ENCODE peak calls at places on chromosome 11, in seven cellular contexts. One of them, this sample, is unnamed.

GRCh38 chr11:93817426-93818348 is 32.7 kb downstream of the VSTM5 start:
- DNase-seq in Calu3: no peak
- DNase-seq in frontal cortex: no peak
- DNase-seq in fibroblast of lung: no peak
- DNase-seq in colonic mucosa: no peak
- DNase-seq in HT1080: no peak
- DNase-seq in stimulated activated naive CD8-positive, alpha-beta T cell treated with anti-CD3 and anti-CD28 coated beads, Interleukin-15, amount 100 ng/mL, for 72 hours: no peak
- DNase-seq in this sample: no peak

GRCh38 chr11:6746086-6746618 is 25.6 kb downstream of the OR2AG2 start:
- DNase-seq in Calu3: no peak
- DNase-seq in frontal cortex: no peak
- DNase-seq in fibroblast of lung: no peak
- DNase-seq in colonic mucosa: peak
- DNase-seq in HT1080: no peak
- DNase-seq in stimulated activated naive CD8-positive, alpha-beta T cell treated with anti-CD3 and anti-CD28 coated beads, Interleukin-15, amount 100 ng/mL, for 72 hours: peak
- DNase-seq in this sample: no peak

GRCh38 chr11:11244470-11245080 is 108.5 kb downstream of the CSNK2A3 start:
- DNase-seq in Calu3: no peak
- DNase-seq in frontal cortex: no peak
- DNase-seq in fibroblast of lung: no peak
- DNase-seq in colonic mucosa: no peak
- DNase-seq in HT1080: no peak
- DNase-seq in stimulated activated naive CD8-positive, alpha-beta T cell treated with anti-CD3 and anti-CD28 coated beads, Interleukin-15, amount 100 ng/mL, for 72 hours: no peak
- DNase-seq in this sample: no peak

GRCh38 chr11:70142171-70142875 is 60.8 kb upstream of the FADD start:
- DNase-seq in Calu3: peak
- DNase-seq in frontal cortex: no peak
- DNase-seq in fibroblast of lung: no peak
- DNase-seq in colonic mucosa: no peak
- DNase-seq in HT1080: peak
- DNase-seq in stimulated activated naive CD8-positive, alpha-beta T cell treated with anti-CD3 and anti-CD28 coated beads, Interleukin-15, amount 100 ng/mL, for 72 hours: no peak
- DNase-seq in this sample: peak

GRCh38 chr11:116376547-116376946 is 396.2 kb downstream of the BUD13 start:
- DNase-seq in Calu3: no peak
- DNase-seq in frontal cortex: no peak
- DNase-seq in fibroblast of lung: no peak
- DNase-seq in colonic mucosa: no peak
- DNase-seq in HT1080: no peak
- DNase-seq in stimulated activated naive CD8-positive, alpha-beta T cell treated with anti-CD3 and anti-CD28 coated beads, Interleukin-15, amount 100 ng/mL, for 72 hours: no peak
- DNase-seq in this sample: no peak

GRCh38 chr11:1394936-1395772 is 5.4 kb downstream of the BRSK2 start:
- DNase-seq in Calu3: no peak
- DNase-seq in frontal cortex: no peak
- DNase-seq in fibroblast of lung: no peak
- DNase-seq in colonic mucosa: no peak
- DNase-seq in HT1080: no peak
- DNase-seq in stimulated activated naive CD8-positive, alpha-beta T cell treated with anti-CD3 and anti-CD28 coated beads, Interleukin-15, amount 100 ng/mL, for 72 hours: no peak
- DNase-seq in this sample: no peak

GRCh38 chr11:6544921-6545850 is 48.1 kb downstream of the DNHD1 start:
- DNase-seq in Calu3: no peak
- DNase-seq in frontal cortex: no peak
- DNase-seq in fibroblast of lung: peak
- DNase-seq in colonic mucosa: no peak
- DNase-seq in HT1080: peak
- DNase-seq in stimulated activated naive CD8-positive, alpha-beta T cell treated with anti-CD3 and anti-CD28 coated beads, Interleukin-15, amount 100 ng/mL, for 72 hours: no peak
- DNase-seq in this sample: peak

GRCh38 chr11:134223836-134224709 is at the start of the genes NCAPD3 and VPS26B:
- DNase-seq in Calu3: peak
- DNase-seq in frontal cortex: peak
- DNase-seq in fibroblast of lung: peak
- DNase-seq in colonic mucosa: peak
- DNase-seq in HT1080: peak
- DNase-seq in stimulated activated naive CD8-positive, alpha-beta T cell treated with anti-CD3 and anti-CD28 coated beads, Interleukin-15, amount 100 ng/mL, for 72 hours: peak
- DNase-seq in this sample: peak

GRCh38 chr11:134514354-134514951 is 102.4 kb upstream of the B3GAT1 start:
- DNase-seq in Calu3: no peak
- DNase-seq in frontal cortex: no peak
- DNase-seq in fibroblast of lung: no peak
- DNase-seq in colonic mucosa: no peak
- DNase-seq in HT1080: no peak
- DNase-seq in stimulated activated naive CD8-positive, alpha-beta T cell treated with anti-CD3 and anti-CD28 coated beads, Interleukin-15, amount 100 ng/mL, for 72 hours: no peak
- DNase-seq in this sample: no peak

GRCh38 chr11:68122936-68123539 is 1.9 kb upstream of the CHKA start:
- DNase-seq in Calu3: peak
- DNase-seq in frontal cortex: no peak
- DNase-seq in fibroblast of lung: no peak
- DNase-seq in colonic mucosa: peak
- DNase-seq in HT1080: no peak
- DNase-seq in stimulated activated naive CD8-positive, alpha-beta T cell treated with anti-CD3 and anti-CD28 coated beads, Interleukin-15, amount 100 ng/mL, for 72 hours: no peak
- DNase-seq in this sample: no peak

GRCh38 chr11:69040581-69041260 is 8.0 kb upstream of the TPCN2 start:
- DNase-seq in Calu3: no peak
- DNase-seq in frontal cortex: no peak
- DNase-seq in fibroblast of lung: peak
- DNase-seq in colonic mucosa: no peak
- DNase-seq in HT1080: peak
- DNase-seq in stimulated activated naive CD8-positive, alpha-beta T cell treated with anti-CD3 and anti-CD28 coated beads, Interleukin-15, amount 100 ng/mL, for 72 hours: peak
- DNase-seq in this sample: peak

GRCh38 chr11:108733479-108734116 is 68.7 kb downstream of the DDX10 start:
- DNase-seq in Calu3: no peak
- DNase-seq in frontal cortex: no peak
- DNase-seq in fibroblast of lung: peak
- DNase-seq in colonic mucosa: no peak
- DNase-seq in HT1080: peak
- DNase-seq in stimulated activated naive CD8-positive, alpha-beta T cell treated with anti-CD3 and anti-CD28 coated beads, Interleukin-15, amount 100 ng/mL, for 72 hours: peak
- DNase-seq in this sample: peak

GRCh38 chr11:118892515-118892914 is 8.8 kb downstream of the CXCR5 start:
- DNase-seq in Calu3: no peak
- DNase-seq in frontal cortex: no peak
- DNase-seq in fibroblast of lung: no peak
- DNase-seq in colonic mucosa: no peak
- DNase-seq in HT1080: no peak
- DNase-seq in stimulated activated naive CD8-positive, alpha-beta T cell treated with anti-CD3 and anti-CD28 coated beads, Interleukin-15, amount 100 ng/mL, for 72 hours: no peak
- DNase-seq in this sample: no peak

GRCh38 chr11:115674831-115675230 is 170.6 kb upstream of the CADM1 start:
- DNase-seq in Calu3: no peak
- DNase-seq in frontal cortex: no peak
- DNase-seq in fibroblast of lung: no peak
- DNase-seq in colonic mucosa: no peak
- DNase-seq in HT1080: no peak
- DNase-seq in stimulated activated naive CD8-positive, alpha-beta T cell treated with anti-CD3 and anti-CD28 coated beads, Interleukin-15, amount 100 ng/mL, for 72 hours: no peak
- DNase-seq in this sample: no peak

GRCh38 chr11:121890377-121890776 is 225.6 kb downstream of the BLID start:
- DNase-seq in Calu3: no peak
- DNase-seq in frontal cortex: no peak
- DNase-seq in fibroblast of lung: peak
- DNase-seq in colonic mucosa: no peak
- DNase-seq in HT1080: peak
- DNase-seq in stimulated activated naive CD8-positive, alpha-beta T cell treated with anti-CD3 and anti-CD28 coated beads, Interleukin-15, amount 100 ng/mL, for 72 hours: no peak
- DNase-seq in this sample: peak

GRCh38 chr11:105392546-105392945 is 217.3 kb upstream of the GRIA4 start:
- DNase-seq in Calu3: no peak
- DNase-seq in frontal cortex: no peak
- DNase-seq in fibroblast of lung: peak
- DNase-seq in colonic mucosa: no peak
- DNase-seq in HT1080: no peak
- DNase-seq in stimulated activated naive CD8-positive, alpha-beta T cell treated with anti-CD3 and anti-CD28 coated beads, Interleukin-15, amount 100 ng/mL, for 72 hours: no peak
- DNase-seq in this sample: no peak

GRCh38 chr11:30564994-30565393 is 21.2 kb downstream of the MPPED2 start:
- DNase-seq in Calu3: no peak
- DNase-seq in frontal cortex: no peak
- DNase-seq in fibroblast of lung: no peak
- DNase-seq in colonic mucosa: no peak
- DNase-seq in HT1080: no peak
- DNase-seq in stimulated activated naive CD8-positive, alpha-beta T cell treated with anti-CD3 and anti-CD28 coated beads, Interleukin-15, amount 100 ng/mL, for 72 hours: no peak
- DNase-seq in this sample: no peak

GRCh38 chr11:48020092-48020755 is 39.9 kb downstream of the PTPRJ start:
- DNase-seq in Calu3: no peak
- DNase-seq in frontal cortex: no peak
- DNase-seq in fibroblast of lung: no peak
- DNase-seq in colonic mucosa: peak
- DNase-seq in HT1080: no peak
- DNase-seq in stimulated activated naive CD8-positive, alpha-beta T cell treated with anti-CD3 and anti-CD28 coated beads, Interleukin-15, amount 100 ng/mL, for 72 hours: no peak
- DNase-seq in this sample: no peak

GRCh38 chr11:60367009-60367408 is 11.3 kb upstream of the MS4A7 start:
- DNase-seq in Calu3: no peak
- DNase-seq in frontal cortex: no peak
- DNase-seq in fibroblast of lung: no peak
- DNase-seq in colonic mucosa: no peak
- DNase-seq in HT1080: no peak
- DNase-seq in stimulated activated naive CD8-positive, alpha-beta T cell treated with anti-CD3 and anti-CD28 coated beads, Interleukin-15, amount 100 ng/mL, for 72 hours: no peak
- DNase-seq in this sample: no peak

GRCh38 chr11:120532511-120533196 is 21.1 kb downstream of the GRIK4 start:
- DNase-seq in Calu3: no peak
- DNase-seq in frontal cortex: no peak
- DNase-seq in fibroblast of lung: peak
- DNase-seq in colonic mucosa: no peak
- DNase-seq in HT1080: peak
- DNase-seq in stimulated activated naive CD8-positive, alpha-beta T cell treated with anti-CD3 and anti-CD28 coated beads, Interleukin-15, amount 100 ng/mL, for 72 hours: no peak
- DNase-seq in this sample: peak

GRCh38 chr11:64036081-64037026 is 623 bp downstream of the FLRT1 start:
- DNase-seq in Calu3: no peak
- DNase-seq in frontal cortex: peak
- DNase-seq in fibroblast of lung: peak
- DNase-seq in colonic mucosa: no peak
- DNase-seq in HT1080: no peak
- DNase-seq in stimulated activated naive CD8-positive, alpha-beta T cell treated with anti-CD3 and anti-CD28 coated beads, Interleukin-15, amount 100 ng/mL, for 72 hours: no peak
- DNase-seq in this sample: peak

GRCh38 chr11:122406466-122406865 is 249.1 kb upstream of the UBASH3B start:
- DNase-seq in Calu3: no peak
- DNase-seq in frontal cortex: no peak
- DNase-seq in fibroblast of lung: no peak
- DNase-seq in colonic mucosa: no peak
- DNase-seq in HT1080: no peak
- DNase-seq in stimulated activated naive CD8-positive, alpha-beta T cell treated with anti-CD3 and anti-CD28 coated beads, Interleukin-15, amount 100 ng/mL, for 72 hours: no peak
- DNase-seq in this sample: no peak

GRCh38 chr11:123478352-123478986 is 48.4 kb downstream of the GRAMD1B start:
- DNase-seq in Calu3: peak
- DNase-seq in frontal cortex: peak
- DNase-seq in fibroblast of lung: peak
- DNase-seq in colonic mucosa: peak
- DNase-seq in HT1080: peak
- DNase-seq in stimulated activated naive CD8-positive, alpha-beta T cell treated with anti-CD3 and anti-CD28 coated beads, Interleukin-15, amount 100 ng/mL, for 72 hours: no peak
- DNase-seq in this sample: peak

GRCh38 chr11:68954970-68955958 is 25.5 kb downstream of the MRGPRD start:
- DNase-seq in Calu3: peak
- DNase-seq in frontal cortex: no peak
- DNase-seq in fibroblast of lung: peak
- DNase-seq in colonic mucosa: peak
- DNase-seq in HT1080: no peak
- DNase-seq in stimulated activated naive CD8-positive, alpha-beta T cell treated with anti-CD3 and anti-CD28 coated beads, Interleukin-15, amount 100 ng/mL, for 72 hours: no peak
- DNase-seq in this sample: peak

GRCh38 chr11:911031-911889 is 650 bp upstream of the CHID1 start:
- DNase-seq in Calu3: peak
- DNase-seq in frontal cortex: no peak
- DNase-seq in fibroblast of lung: peak
- DNase-seq in colonic mucosa: peak
- DNase-seq in HT1080: peak
- DNase-seq in stimulated activated naive CD8-positive, alpha-beta T cell treated with anti-CD3 and anti-CD28 coated beads, Interleukin-15, amount 100 ng/mL, for 72 hours: no peak
- DNase-seq in this sample: peak

GRCh38 chr11:75311858-75312288 is 39.6 kb downstream of the ARRB1 start:
- DNase-seq in Calu3: no peak
- DNase-seq in frontal cortex: peak
- DNase-seq in fibroblast of lung: peak
- DNase-seq in colonic mucosa: peak
- DNase-seq in HT1080: no peak
- DNase-seq in stimulated activated naive CD8-positive, alpha-beta T cell treated with anti-CD3 and anti-CD28 coated beads, Interleukin-15, amount 100 ng/mL, for 72 hours: no peak
- DNase-seq in this sample: peak

GRCh38 chr11:64391839-64392238 is 32.9 kb downstream of the RPS6KA4 start:
- DNase-seq in Calu3: no peak
- DNase-seq in frontal cortex: no peak
- DNase-seq in fibroblast of lung: no peak
- DNase-seq in colonic mucosa: no peak
- DNase-seq in HT1080: no peak
- DNase-seq in stimulated activated naive CD8-positive, alpha-beta T cell treated with anti-CD3 and anti-CD28 coated beads, Interleukin-15, amount 100 ng/mL, for 72 hours: no peak
- DNase-seq in this sample: no peak

GRCh38 chr11:102421262-102421661 is 31.3 kb downstream of the TMEM123 start:
- DNase-seq in Calu3: no peak
- DNase-seq in frontal cortex: no peak
- DNase-seq in fibroblast of lung: no peak
- DNase-seq in colonic mucosa: no peak
- DNase-seq in HT1080: no peak
- DNase-seq in stimulated activated naive CD8-positive, alpha-beta T cell treated with anti-CD3 and anti-CD28 coated beads, Interleukin-15, amount 100 ng/mL, for 72 hours: no peak
- DNase-seq in this sample: no peak

GRCh38 chr11:128530119-128531091 is 57.0 kb downstream of the ETS1 start:
- DNase-seq in Calu3: no peak
- DNase-seq in frontal cortex: no peak
- DNase-seq in fibroblast of lung: peak
- DNase-seq in colonic mucosa: no peak
- DNase-seq in HT1080: peak
- DNase-seq in stimulated activated naive CD8-positive, alpha-beta T cell treated with anti-CD3 and anti-CD28 coated beads, Interleukin-15, amount 100 ng/mL, for 72 hours: no peak
- DNase-seq in this sample: peak

This sample was measured in Daoy.